ENCODE peak calls at places on chromosomes 5 and 9, in six cellular contexts. G is IMR-90, T is mesendoderm, H is neuronal stem cell, A is H1, U is trophoblast cell. L is an unnamed sample.

GRCh38 chr5:15645376-15645775 is 145.4 kb downstream of the FBXL7 start:
- DNase-seq in G (peak; percentile 16), T (peak; percentile 75), H (no peak), A (no peak), U (no peak), L (peak; percentile 26)

GRCh38 chr5:158268286-158268685 is 409.3 kb upstream of the CLINT1 start:
- DNase-seq in G (no peak), T (no peak), H (no peak), A (no peak), U (no peak), L (no peak)

GRCh38 chr5:31213676-31214638 is 20.5 kb downstream of the CDH6 start:
- DNase-seq in G (no peak), T (no peak), H (no peak), A (no peak), U (no peak), L (no peak)

GRCh38 chr9:21506910-21507795 is 25.0 kb upstream of the IFNE start:
- DNase-seq in G (peak; percentile 91), T (peak; percentile 26), H (no peak), A (no peak), U (peak; percentile 71), L (peak; percentile 51)

GRCh38 chr9:137162505-137163100 is 7.2 kb downstream of the LRRC26 start:
- DNase-seq in G (no peak), T (peak; percentile 29), H (no peak), A (no peak), U (peak; percentile 13), L (no peak)

GRCh38 chr9:11023201-11023600 is 410.4 kb upstream of the PTPRD start:
- DNase-seq in G (no peak), T (no peak), H (no peak), A (no peak), U (no peak), L (peak; percentile 19)

GRCh38 chr5:42950466-42951168 is 89.5 kb downstream of the ANXA2R start:
- DNase-seq in G (peak; percentile 100), T (peak; percentile 79), H (no peak), A (no peak), U (peak; percentile 97), L (peak; percentile 96)

GRCh38 chr9:35490910-35491465 is 1.1 kb downstream of the RUSC2 start:
- DNase-seq in G (peak; percentile 59), T (no peak), H (no peak), A (no peak), U (no peak), L (peak; percentile 64)

GRCh38 chr5:135429326-135429725 is 17.8 kb downstream of the DCANP1 start:
- DNase-seq in G (no peak), T (no peak), H (no peak), A (no peak), U (no peak), L (peak; percentile 6)

GRCh38 chr9:136379401-136379800 is 5.9 kb upstream of the CARD9 start:
- DNase-seq in G (no peak), T (no peak), H (no peak), A (no peak), U (no peak), L (no peak)

GRCh38 chr5:169350759-169351240 is 49.9 kb upstream of the SLIT3 start:
- DNase-seq in G (peak; percentile 89), T (peak; percentile 82), H (no peak), A (peak; percentile 31), U (peak; percentile 96), L (peak; percentile 76)

GRCh38 chr9:87950765-87951488 is 23.4 kb downstream of the CDK20 start:
- DNase-seq in G (peak; percentile 34), T (peak; percentile 57), H (peak; percentile 24), A (no peak), U (peak; percentile 5), L (peak; percentile 36)

GRCh38 chr5:73450672-73451217 is 2.2 kb upstream of the FOXD1 start:
- DNase-seq in G (peak; percentile 52), T (peak; percentile 54), H (no peak), A (no peak), U (no peak), L (peak; percentile 50)

GRCh38 chr5:117261948-117262606 is 687.5 kb upstream of the SEMA6A start:
- DNase-seq in G (no peak), T (no peak), H (no peak), A (no peak), U (no peak), L (no peak)

GRCh38 chr9:14353222-14354056 is 39.5 kb upstream of the NFIB start:
- DNase-seq in G (peak; percentile 67), T (peak; percentile 89), H (peak; percentile 86), A (no peak), U (peak; percentile 86), L (peak; percentile 74)

GRCh38 chr9:125437771-125438221 is 176.2 kb downstream of the GAPVD1 start:
- DNase-seq in G (no peak), T (no peak), H (no peak), A (no peak), U (no peak), L (no peak)

GRCh38 chr5:82183828-82184227 is 94.3 kb downstream of the RPS23 start:
- DNase-seq in G (peak; percentile 43), T (no peak), H (no peak), A (no peak), U (no peak), L (peak; percentile 79)

GRCh38 chr5:75277463-75277862 is 40.8 kb upstream of the ANKRD31 start:
- DNase-seq in G (no peak), T (peak; percentile 43), H (no peak), A (no peak), U (peak; percentile 76), L (no peak)

GRCh38 chr5:4911646-4912403 is 228.3 kb upstream of the ADAMTS16 start:
- DNase-seq in G (no peak), T (no peak), H (no peak), A (no peak), U (no peak), L (no peak)

GRCh38 chr9:123375725-123376132 is 19.7 kb downstream of the CRB2 start:
- DNase-seq in G (no peak), T (peak; percentile 78), H (no peak), A (no peak), U (no peak), L (peak; percentile 55)

GRCh38 chr5:6475626-6476312 is 27.1 kb downstream of the UBE2QL1 start:
- DNase-seq in G (no peak), T (peak; percentile 63), H (no peak), A (peak; percentile 44), U (no peak), L (no peak)

GRCh38 chr9:111952559-111952958 is 55.9 kb downstream of the UGCG start:
- DNase-seq in G (peak; percentile 96), T (no peak), H (no peak), A (no peak), U (no peak), L (peak; percentile 79)

GRCh38 chr5:176889321-176890280 is 9.5 kb downstream of the HK3 start:
- DNase-seq in G (no peak), T (no peak), H (no peak), A (no peak), U (no peak), L (no peak)

GRCh38 chr5:79493596-79494343 is 20.2 kb downstream of the HOMER1 start:
- DNase-seq in G (peak; percentile 36), T (no peak), H (no peak), A (no peak), U (no peak), L (peak; percentile 42)

GRCh38 chr5:35478856-35479682 is 138.6 kb upstream of the SPEF2 start:
- DNase-seq in G (peak; percentile 39), T (no peak), H (no peak), A (no peak), U (no peak), L (peak; percentile 62)

GRCh38 chr5:96279796-96280542 is 153.1 kb downstream of the PCSK1 start:
- DNase-seq in G (peak; percentile 34), T (no peak), H (no peak), A (no peak), U (no peak), L (no peak)

DNA sequence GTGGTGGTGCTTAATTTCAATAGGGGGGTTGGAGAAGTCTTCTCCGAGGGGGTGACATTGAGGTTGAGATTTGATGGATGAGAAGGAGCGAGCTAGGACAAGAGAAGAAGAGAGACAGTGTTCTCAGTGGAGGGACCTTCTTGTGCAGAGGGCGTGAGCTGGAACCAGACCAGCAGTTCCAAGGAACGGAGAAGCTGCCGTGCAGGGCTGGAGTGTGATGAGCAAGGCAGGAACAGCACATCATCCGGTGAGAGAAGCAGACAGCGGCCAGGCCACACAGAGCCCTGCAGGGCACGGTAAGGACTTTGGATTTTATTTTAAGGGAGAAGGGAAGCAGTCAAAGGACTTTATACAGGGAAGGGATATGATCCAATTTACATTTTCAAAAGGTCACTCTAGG is 206.9 kb downstream of the MELK start:
- DNase-seq in G (no peak), T (no peak), H (no peak), A (no peak), U (no peak), L (no peak)
- H3K4me3 ChIP-seq in G (no peak overlapping the region), T (no peak overlapping the region), H (no peak overlapping the region), A (no peak overlapping the region), U (no peak overlapping the region), L (peak overlapping the region; percentile 55)

DNA sequence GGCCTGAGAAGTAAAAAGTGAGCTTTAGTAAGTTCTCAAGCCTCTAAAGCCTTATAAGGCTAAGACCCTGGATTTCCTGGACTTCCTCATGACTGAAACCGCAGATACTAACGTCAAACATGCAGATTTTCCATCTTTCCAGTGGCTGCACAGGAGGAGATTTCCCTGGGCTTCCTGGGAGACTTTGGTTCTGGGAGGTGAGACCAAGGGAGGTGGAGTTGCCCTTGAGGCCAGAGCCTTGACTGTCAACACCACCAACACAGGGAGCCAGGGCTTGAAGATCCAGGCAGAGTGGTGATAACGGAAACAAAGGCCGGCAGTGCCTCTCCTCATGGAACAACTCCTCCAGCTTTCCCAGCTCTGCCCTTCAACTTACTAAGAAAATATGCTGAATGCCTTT is 144.7 kb upstream of the LRRTM2 start:
- DNase-seq in G (no peak), T (peak; percentile 3), H (no peak), A (no peak), U (no peak), L (no peak)
- H3K23ac ChIP-seq in G (no peak overlapping the region), T (no peak overlapping the region), H (no peak overlapping the region), A (no peak overlapping the region), U (no peak overlapping the region), L (no peak overlapping the region)

GRCh38 chr9:3526903-3527652 is 1.3 kb upstream of the RFX3 start:
- DNase-seq in G (peak; percentile 13), T (peak; percentile 76), H (peak; percentile 41), A (no peak), U (no peak), L (peak; percentile 50)
- H3K4ac ChIP-seq in G (peak overlapping the region; percentile 96), T (peak overlapping the region; percentile 61), H (peak overlapping the region; percentile 99), A (peak overlapping the region; percentile 86), U (peak overlapping the region; percentile 21), L (peak overlapping the region; percentile 97)

GRCh38 chr5:175444060-175444904 is at the start of gene DRD1:
- DNase-seq in G (peak; percentile 21), T (peak; percentile 60), H (peak; percentile 67), A (no peak), U (peak; percentile 33), L (peak; percentile 12)
- H3K4me3 ChIP-seq in G (peak within 1 kb of the TSS; percentile 8), T (peak within 1 kb of the TSS; percentile 28), H (peak within 1 kb of the TSS; percentile 78), A (peak within 1 kb of the TSS; percentile 26), U (peak within 1 kb of the TSS; percentile 55), L (peak within 1 kb of the TSS; percentile 38)

L was measured in mesenchymal stem cell.